ENCODE peak calls at places on chromosomes 4 and X, in ten cellular contexts. H, O, A, C, W, I, G, L, Z and R are unnamed samples.

GRCh38 chr4:97238956-97239698 is 904.1 kb downstream of the STPG2 start:
- DNase-seq in L (no peak), Z (no peak), O (no peak), C (no peak), H (no peak), A (peak), W (peak), G (no peak), I (no peak), R (peak)

GRCh38 chr4:183155450-183156184 is 56.6 kb downstream of the WWC2 start:
- DNase-seq in G (no peak), W (no peak), H (no peak), O (no peak), I (no peak), A (no peak), Z (no peak), C (no peak), L (no peak), R (no peak)

GRCh38 chr4:53019485-53020382 is 157.6 kb downstream of the RASL11B start:
- DNase-seq in I (no peak), O (no peak), Z (no peak), H (peak), W (no peak), A (no peak), L (no peak), G (no peak), C (no peak), R (no peak)

GRCh38 chr4:95084584-95084983 is 326.8 kb downstream of the BMPR1B start:
- DNase-seq in H (no peak), A (no peak), G (no peak), Z (no peak), I (no peak), C (no peak), O (no peak), W (no peak), L (no peak), R (no peak)

GRCh38 chr4:173311368-173311767 is 22.8 kb downstream of the HMGB2 start:
- DNase-seq in O (no peak), H (no peak), L (no peak), Z (no peak), A (no peak), W (no peak), I (no peak), G (no peak), C (no peak), R (no peak)

GRCh38 chr4:65089666-65090065 is 580.6 kb downstream of the EPHA5 start:
- DNase-seq in O (no peak), I (no peak), H (no peak), Z (no peak), C (no peak), G (no peak), W (peak), L (no peak), A (peak), R (peak)

GRCh38 chrX:24426340-24426913 is 38.7 kb upstream of the PDK3 start:
- DNase-seq in G (no peak), O (no peak), C (no peak), Z (no peak), I (no peak), A (no peak), H (no peak), L (no peak), W (no peak), R (no peak)

GRCh38 chr4:153447175-153447887 is 18.8 kb upstream of the TMEM131L start:
- DNase-seq in Z (no peak), A (no peak), W (peak), L (no peak), C (no peak), H (peak), I (no peak), O (no peak), G (peak), R (no peak)

GRCh38 chr4:102343964-102344519 is 1.2 kb downstream of the SLC39A8 start:
- DNase-seq in G (no peak), W (no peak), H (no peak), C (no peak), I (no peak), O (no peak), L (no peak), Z (no peak), A (no peak), R (no peak)

GRCh38 chr4:119211856-119212250 is 660 bp upstream of the USP53 start:
- DNase-seq in H (no peak), L (no peak), O (no peak), W (peak), Z (no peak), A (peak), G (no peak), C (no peak), I (no peak), R (no peak)

GRCh38 chr4:1246901-1247810 is 1.8 kb downstream of the CTBP1 start:
- DNase-seq in H (peak), Z (no peak), O (peak), C (no peak), W (peak), A (peak), I (no peak), G (no peak), L (no peak), R (peak)

GRCh38 chr4:26594778-26595177 is 10.9 kb downstream of the TBC1D19 start:
- DNase-seq in Z (no peak), C (no peak), H (no peak), I (no peak), G (no peak), A (no peak), W (no peak), O (no peak), L (no peak), R (no peak)

GRCh38 chrX:15564981-15565579 is 35.7 kb downstream of the ACE2 start:
- DNase-seq in I (no peak), O (no peak), W (peak), A (peak), C (no peak), G (peak), L (peak), Z (no peak), H (peak), R (peak)

GRCh38 chr4:87192155-87192919 is 28.1 kb downstream of the KLHL8 start:
- DNase-seq in C (no peak), H (no peak), Z (no peak), A (no peak), G (no peak), O (no peak), I (no peak), W (no peak), L (no peak), R (no peak)

GRCh38 chr4:7735961-7736360 is 203.7 kb downstream of the AFAP1 start:
- DNase-seq in Z (no peak), I (no peak), A (no peak), L (no peak), O (no peak), C (no peak), G (no peak), H (no peak), W (no peak), R (no peak)

GRCh38 chrX:48794993-48795501 is 6.8 kb upstream of the HDAC6 start:
- DNase-seq in Z (no peak), H (peak), I (no peak), L (no peak), W (no peak), O (no peak), G (peak), C (no peak), A (no peak), R (no peak)

GRCh38 chr4:1465173-1466033 is 59.2 kb upstream of the NKX1-1 start:
- DNase-seq in O (no peak), H (no peak), I (no peak), Z (no peak), G (no peak), W (no peak), C (no peak), A (no peak), L (no peak), R (no peak)

GRCh38 chr4:14180983-14181601 is 553.6 kb upstream of the BOD1L1 start:
- DNase-seq in A (peak), C (no peak), I (no peak), L (no peak), Z (no peak), O (no peak), W (no peak), H (no peak), G (no peak), R (no peak)

GRCh38 chrX:71950066-71950465 is 39.4 kb downstream of the NHSL2 start:
- DNase-seq in L (no peak), Z (no peak), O (no peak), W (no peak), I (no peak), A (no peak), G (no peak), H (no peak), C (no peak), R (no peak)

GRCh38 chrX:134202561-134202960 is 34.4 kb upstream of the CCDC160 start:
- DNase-seq in W (no peak), O (no peak), A (no peak), L (no peak), I (no peak), C (no peak), G (no peak), Z (no peak), H (no peak), R (no peak)

GRCh38 chr4:106369456-106370060 is 980 bp upstream of the GIMD1 start:
- DNase-seq in H (peak), I (no peak), C (peak), L (peak), O (no peak), G (peak), A (peak), W (peak), Z (no peak), R (peak)

GRCh38 chrX:1231850-1232505 is 19.5 kb upstream of the CRLF2 start:
- DNase-seq in G (no peak), A (no peak), O (no peak), C (no peak), L (no peak), Z (no peak), H (no peak), W (no peak), I (no peak), R (no peak)

GRCh38 chrX:13923845-13924244 is 105.8 kb downstream of the GEMIN8 start:
- DNase-seq in H (no peak), W (peak), C (no peak), I (no peak), A (peak), O (no peak), G (no peak), L (no peak), Z (no peak), R (no peak)

GRCh38 chr4:29046166-29046565 is 1674.0 kb upstream of the PCDH7 start:
- DNase-seq in H (no peak), L (no peak), I (no peak), Z (no peak), O (no peak), A (no peak), G (no peak), W (no peak), C (no peak), R (no peak)

GRCh38 chr4:125520258-125520990 is 205.7 kb downstream of the FAT4 start:
- DNase-seq in G (no peak), O (no peak), H (no peak), C (no peak), L (no peak), W (no peak), Z (no peak), I (no peak), A (no peak), R (no peak)

GRCh38 chrX:149962859-149963757 is 24.8 kb upstream of the EOLA2 start:
- DNase-seq in A (peak), C (peak), L (no peak), G (peak), Z (no peak), I (no peak), W (peak), H (peak), O (no peak), R (peak)

GRCh38 chrX:17323397-17323796 is 51.6 kb upstream of the NHS start:
- DNase-seq in A (no peak), Z (no peak), O (no peak), W (no peak), H (no peak), I (no peak), L (no peak), C (no peak), G (no peak), R (no peak)